ENCODE peak calls at places on chromosomes 13 and 19, in seven cellular contexts. J is kidney, L is GM12865, B is lung, X is fibroblast of pulmonary artery, V is neural crest cell, Z is cardiac muscle cell. M is an unnamed sample.

GRCh38 chr13:96075953-96076543 is 13.9 kb upstream of the HS6ST3 start:
- DNase-seq in J (no peak), L (peak; percentile 22), B (no peak), X (peak; percentile 50), V (no peak), Z (peak; percentile 48), M (no peak)

GRCh38 chr13:35231426-35231825 is 245.1 kb downstream of the MAB21L1 start:
- DNase-seq in J (no peak), L (no peak), B (no peak), X (no peak), V (no peak), Z (no peak), M (no peak)

GRCh38 chr19:40466219-40467006 is at the start of gene SPTBN4:
- DNase-seq in J (peak; percentile 86), L (peak; percentile 29), B (peak; percentile 36), X (no peak), V (no peak), Z (no peak), M (no peak)

GRCh38 chr13:43356566-43356965 is 333.2 kb downstream of the DNAJC15 start:
- DNase-seq in J (no peak), L (no peak), B (no peak), X (no peak), V (no peak), Z (no peak), M (no peak)

GRCh38 chr13:51148952-51149573 is 38.0 kb upstream of the C13orf42 start:
- DNase-seq in J (no peak), L (peak; percentile 11), B (no peak), X (peak; percentile 77), V (peak; percentile 38), Z (peak; percentile 82), M (peak; percentile 57)

GRCh38 chr19:39993605-39994004 is 3.3 kb upstream of the ZNF546 start:
- DNase-seq in J (no peak), L (no peak), B (no peak), X (no peak), V (no peak), Z (no peak), M (no peak)

GRCh38 chr13:92175330-92175729 is 776.9 kb downstream of the GPC5 start:
- DNase-seq in J (no peak), L (peak; percentile 21), B (no peak), X (peak; percentile 87), V (peak; percentile 6), Z (peak; percentile 94), M (no peak)

GRCh38 chr13:98172570-98173405 is 4.3 kb downstream of the RNF113B start:
- DNase-seq in J (no peak), L (no peak), B (no peak), X (peak; percentile 65), V (no peak), Z (peak; percentile 69), M (no peak)

DNA sequence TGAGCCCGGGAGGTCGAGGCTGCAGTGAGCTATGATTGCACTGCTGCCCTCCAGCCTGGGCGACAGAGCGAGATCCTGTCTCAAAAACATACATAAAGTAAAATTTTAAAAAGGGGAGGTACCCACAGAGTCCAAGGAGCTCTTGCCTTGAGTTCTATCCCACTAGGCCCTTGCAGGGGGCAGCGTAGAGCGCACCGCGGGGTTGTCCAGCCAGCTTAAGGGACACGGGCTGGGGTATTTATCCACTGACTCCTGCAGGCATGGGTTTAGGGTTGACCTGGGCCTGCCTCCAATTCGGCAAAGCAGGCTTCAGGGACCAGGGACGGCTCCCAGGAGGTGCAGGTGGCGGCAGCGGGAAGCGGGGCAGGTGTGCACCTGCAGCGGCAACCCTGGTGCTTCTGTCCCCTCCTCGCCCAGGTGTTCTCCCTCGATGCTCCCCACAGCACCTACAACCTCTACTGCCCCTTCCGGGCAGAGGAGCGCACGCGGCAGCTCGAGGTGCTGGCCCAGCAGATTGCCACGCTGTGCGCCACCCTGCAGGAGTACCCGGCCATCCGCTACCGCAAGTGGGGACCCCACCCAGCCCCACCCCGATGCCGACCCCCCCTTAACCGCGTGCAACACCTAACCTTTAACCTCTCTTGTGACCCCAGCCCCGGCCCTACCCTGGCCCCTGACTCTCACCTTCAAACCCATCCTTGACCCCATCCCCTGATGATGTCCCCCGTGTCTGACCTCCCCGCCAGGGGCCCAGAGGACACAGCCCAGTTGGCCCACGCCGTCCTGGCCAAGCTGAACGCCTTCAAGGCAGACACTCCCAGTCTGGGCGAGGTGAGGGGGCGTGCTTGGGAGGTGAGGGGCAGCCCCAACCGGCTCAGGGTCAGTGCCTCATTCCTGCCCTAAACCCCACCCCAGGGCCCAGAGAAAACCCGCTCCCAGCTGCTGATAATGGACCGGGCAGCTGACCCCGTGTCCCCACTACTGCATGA is 4.7 kb downstream of the STXBP2 start:
- DNase-seq in J (no peak), L (no peak), B (no peak), X (no peak), V (no peak), Z (no peak), M (no peak)
- TF ChIP-seq CTCF in J (no peak), L (no peak), B (no peak), X (no peak), V (peak; percentile 22), Z (peak; percentile 14), M (no peak)

GRCh38 chr19:543912-544608 is at the start of gene GZMM:
- DNase-seq in J (peak; percentile 79), L (no peak), B (no peak), X (no peak), V (no peak), Z (no peak), M (no peak)

GRCh38 chr19:548841-549830 is 5.3 kb downstream of the GZMM start:
- DNase-seq in J (peak; percentile 81), L (no peak), B (no peak), X (no peak), V (no peak), Z (no peak), M (no peak)

GRCh38 chr19:542173-542866 is 1.5 kb upstream of the GZMM start:
- DNase-seq in J (peak; percentile 71), L (no peak), B (no peak), X (no peak), V (no peak), Z (no peak), M (no peak)

GRCh38 chr19:547117-547516 is 3.3 kb downstream of the GZMM start:
- DNase-seq in J (no peak), L (no peak), B (no peak), X (no peak), V (no peak), Z (no peak), M (no peak)

DNA sequence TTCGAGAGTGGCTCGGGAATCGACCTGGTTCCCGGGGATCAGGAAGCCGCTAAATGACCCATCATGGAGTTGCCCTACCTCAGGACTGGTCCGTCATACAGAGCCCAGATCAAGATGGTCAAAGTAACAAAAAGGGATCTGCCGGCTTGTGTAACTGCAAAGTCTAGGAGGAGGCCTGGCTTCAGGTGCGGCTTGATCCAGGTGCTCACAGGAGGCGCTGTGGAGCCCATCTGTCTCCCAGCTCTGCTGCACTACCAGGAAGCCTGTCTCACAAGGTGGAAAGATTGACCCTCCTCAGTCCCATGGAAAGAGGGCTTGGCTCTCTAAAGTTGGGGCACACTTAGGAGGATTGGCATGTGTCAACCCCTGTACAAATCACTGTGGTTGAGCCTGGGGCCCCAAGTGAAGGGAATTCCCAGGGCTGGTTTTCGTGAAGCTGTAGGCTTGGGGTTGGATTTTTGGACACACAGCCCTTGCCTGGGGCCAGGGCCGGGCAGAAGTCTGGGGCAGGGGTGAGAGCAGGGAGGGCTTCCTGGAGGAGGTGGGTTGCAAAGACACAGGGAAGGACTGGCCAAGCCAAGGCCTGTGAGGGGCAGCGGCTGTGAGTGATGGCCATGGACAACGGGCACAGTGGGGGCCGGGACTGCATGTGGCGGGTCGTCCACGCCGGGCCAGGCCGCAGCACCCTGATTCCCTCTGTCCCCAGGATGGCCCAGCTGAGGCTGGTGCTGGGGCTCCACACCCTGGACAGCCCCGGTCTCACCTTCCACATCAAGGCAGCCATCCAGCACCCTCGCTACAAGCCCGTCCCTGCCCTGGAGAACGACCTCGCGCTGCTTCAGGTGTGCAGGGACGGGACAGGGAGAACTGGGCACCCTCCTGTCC is 4.2 kb downstream of the GZMM start:
- DNase-seq in J (peak; percentile 46), L (no peak), B (no peak), X (no peak), V (no peak), Z (no peak), M (no peak)
- TF ChIP-seq CTCF in J (no peak), L (no peak), B (no peak), X (no peak), V (no peak), Z (no peak), M (no peak)

GRCh38 chr19:48629297-48629598 is 7.9 kb downstream of the DBP start:
- DNase-seq in J (peak; percentile 80), L (no peak), B (no peak), X (no peak), V (no peak), Z (no peak), M (no peak)

GRCh38 chr19:48628486-48629296 is 8.5 kb downstream of the DBP start:
- DNase-seq in J (peak; percentile 82), L (no peak), B (no peak), X (no peak), V (no peak), Z (no peak), M (no peak)

GRCh38 chr19:48629599-48630288 is 7.4 kb downstream of the DBP start:
- DNase-seq in J (peak; percentile 90), L (peak; percentile 25), B (no peak), X (peak; percentile 78), V (no peak), Z (peak; percentile 85), M (peak; percentile 76)

GRCh38 chr19:48631254-48631653 is 5.9 kb downstream of the DBP start:
- DNase-seq in J (no peak), L (peak; percentile 20), B (no peak), X (no peak), V (no peak), Z (no peak), M (no peak)

DNA sequence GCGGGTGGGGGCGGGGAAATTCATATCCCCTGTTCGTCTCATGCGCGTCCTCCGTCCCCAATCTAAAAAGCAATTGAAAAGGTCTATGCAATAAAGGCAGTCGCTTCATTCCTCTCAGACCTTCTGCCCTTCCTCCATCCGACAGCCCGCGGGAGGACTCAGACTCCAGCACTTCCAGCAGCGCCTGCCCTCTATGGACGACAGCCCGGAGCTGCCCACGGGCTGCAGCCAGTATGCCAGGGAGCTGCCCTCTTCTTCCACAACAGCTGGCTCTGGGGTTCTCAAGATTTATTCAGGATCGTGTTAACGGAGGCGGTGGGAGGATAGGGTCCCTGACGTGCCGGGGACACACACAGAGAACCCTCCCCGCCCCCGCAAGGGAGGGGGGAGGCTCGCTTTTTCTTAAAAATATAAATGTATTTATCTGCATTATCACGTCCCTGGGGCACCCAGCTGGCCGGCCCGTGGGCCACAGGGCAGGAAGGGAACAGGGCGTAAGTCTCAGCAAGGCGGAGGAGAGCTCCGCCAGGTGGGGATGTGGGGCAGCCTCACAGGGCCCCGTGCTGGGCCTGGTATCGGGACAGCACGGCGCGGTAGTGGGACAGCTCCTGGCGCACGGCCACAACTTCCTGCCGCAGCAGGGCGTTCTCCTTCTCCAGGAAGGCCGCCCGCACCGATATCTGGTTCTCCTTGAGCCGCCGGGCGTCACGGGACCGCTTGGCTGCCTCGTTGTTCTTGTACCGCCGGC is 6.7 kb downstream of the DBP start:
- DNase-seq in J (peak; percentile 92), L (no peak), B (no peak), X (peak; percentile 80), V (no peak), Z (peak; percentile 85), M (no peak)
- TF ChIP-seq CTCF in J (no peak), L (no peak), B (no peak), X (peak; percentile 26), V (no peak), Z (no peak), M (peak; percentile 15)

GRCh38 chr19:18858906-18859646 is 27.3 kb downstream of the UPF1 start:
- DNase-seq in J (no peak), L (no peak), B (no peak), X (no peak), V (no peak), Z (no peak), M (no peak)

GRCh38 chr19:18861235-18861634 is 29.5 kb downstream of the UPF1 start:
- DNase-seq in J (no peak), L (peak; percentile 66), B (no peak), X (no peak), V (no peak), Z (no peak), M (no peak)

GRCh38 chr19:18860302-18860700 is 28.5 kb downstream of the UPF1 start:
- DNase-seq in J (no peak), L (no peak), B (no peak), X (no peak), V (no peak), Z (no peak), M (no peak)

GRCh38 chr19:18860725-18861124 is 29.0 kb downstream of the UPF1 start:
- DNase-seq in J (no peak), L (no peak), B (no peak), X (no peak), V (no peak), Z (no peak), M (no peak)

DNA sequence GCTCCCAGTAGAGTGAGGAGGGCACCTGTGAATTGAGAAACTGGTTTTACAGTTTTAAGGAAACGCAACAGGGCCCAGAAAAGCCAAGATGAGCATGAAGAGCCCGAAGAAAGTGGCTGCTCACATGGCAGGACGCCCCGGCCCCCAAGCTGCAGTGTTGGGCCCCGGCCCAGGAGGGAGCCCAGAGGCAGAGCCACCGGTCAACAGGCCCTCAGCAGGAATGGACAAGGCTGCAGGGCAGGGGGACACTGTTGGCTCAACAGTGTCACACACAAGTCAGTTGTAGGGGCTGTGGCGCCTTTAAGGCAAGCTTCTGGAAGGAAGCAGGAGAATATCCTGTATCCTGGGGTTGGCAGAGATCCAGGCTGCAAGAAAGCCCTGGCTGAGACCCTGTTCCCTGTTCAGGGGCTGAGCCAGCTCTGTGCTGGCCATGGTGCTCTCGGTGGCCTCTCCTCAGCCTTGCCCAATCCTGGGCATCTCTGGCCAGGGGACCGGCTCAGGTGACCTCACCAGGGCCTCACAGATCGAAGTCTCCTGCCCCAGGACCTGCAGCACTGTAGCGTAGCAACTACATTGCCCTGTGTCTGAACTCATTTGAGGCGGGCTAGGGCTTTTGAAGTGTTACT is 28.0 kb downstream of the UPF1 start:
- DNase-seq in J (no peak), L (no peak), B (no peak), X (peak; percentile 35), V (no peak), Z (peak; percentile 39), M (no peak)
- TF ChIP-seq CTCF in J (no peak), L (no peak), B (no peak), X (no peak), V (no peak), Z (no peak), M (no peak)